ENCODE peak calls at places on chromosomes 11 and 22, in eight cellular contexts. G, F, K, D, P, N, Q and X are unnamed samples.

GRCh38 chr11:76368497-76368896 is 12.4 kb downstream of the THAP12 start:
- DNase-seq in G (no peak), F (no peak), K (no peak), D (no peak), P (no peak), N (no peak), Q (no peak), X (no peak)

GRCh38 chr11:5880329-5880728 is at the start of gene OR52E4:
- DNase-seq in G (no peak), F (no peak), K (no peak), D (no peak), P (no peak), N (no peak), Q (no peak), X (no peak)

GRCh38 chr22:43110444-43110926 is at the start of gene BIK:
- DNase-seq in G (peak), F (no peak), K (peak), D (peak), P (peak), N (peak), Q (peak), X (peak)

GRCh38 chr11:75576445-75577049 is 14.5 kb downstream of the SERPINH1 start:
- DNase-seq in G (no peak), F (no peak), K (peak), D (peak), P (peak), N (no peak), Q (no peak), X (no peak)

GRCh38 chr11:82465481-82465880 is 268.2 kb downstream of the FAM181B start:
- DNase-seq in G (no peak), F (no peak), K (no peak), D (peak), P (no peak), N (no peak), Q (no peak), X (peak)

GRCh38 chr11:1781593-1781975 is 17.9 kb upstream of the CTSD start:
- DNase-seq in G (no peak), F (no peak), K (no peak), D (no peak), P (no peak), N (no peak), Q (no peak), X (no peak)

GRCh38 chr22:19285831-19286230 is 5.7 kb downstream of the CLTCL1 start:
- DNase-seq in G (no peak), F (no peak), K (no peak), D (no peak), P (peak), N (no peak), Q (no peak), X (no peak)

GRCh38 chr11:104090767-104091166 is 54.3 kb downstream of the DDI1 start:
- DNase-seq in G (no peak), F (no peak), K (no peak), D (no peak), P (no peak), N (no peak), Q (no peak), X (no peak)

GRCh38 chr11:105046898-105047579 is 1.9 kb upstream of the CARD16 start:
- DNase-seq in G (peak), F (peak), K (peak), D (peak), P (peak), N (no peak), Q (no peak), X (peak)

GRCh38 chr11:32312865-32313403 is 122.4 kb downstream of the WT1 start:
- DNase-seq in G (no peak), F (no peak), K (peak), D (peak), P (peak), N (peak), Q (peak), X (peak)

GRCh38 chr11:95924414-95924760 is 480 bp upstream of the MTMR2 start:
- DNase-seq in G (no peak), F (no peak), K (peak), D (peak), P (peak), N (no peak), Q (no peak), X (no peak)

GRCh38 chr22:36156515-36157419 is 3.8 kb downstream of the APOL3 start:
- DNase-seq in G (peak), F (peak), K (peak), D (peak), P (peak), N (peak), Q (peak), X (peak)

GRCh38 chr22:42343551-42344081 is 73.2 kb upstream of the TCF20 start:
- DNase-seq in G (no peak), F (no peak), K (no peak), D (no peak), P (no peak), N (no peak), Q (peak), X (no peak)

GRCh38 chr22:30572840-30573593 is 1.4 kb downstream of the GAL3ST1 start:
- DNase-seq in G (no peak), F (no peak), K (no peak), D (no peak), P (no peak), N (no peak), Q (no peak), X (no peak)

GRCh38 chr11:95780544-95780943 is 9.0 kb downstream of the FAM76B start:
- DNase-seq in G (no peak), F (no peak), K (no peak), D (no peak), P (no peak), N (no peak), Q (no peak), X (no peak)

GRCh38 chr11:10564692-10565318 is 3.7 kb downstream of the LYVE1 start:
- DNase-seq in G (no peak), F (no peak), K (peak), D (peak), P (peak), N (no peak), Q (no peak), X (peak)

GRCh38 chr22:34055525-34056200 is 135.4 kb upstream of the LARGE1 start:
- DNase-seq in G (no peak), F (no peak), K (no peak), D (no peak), P (peak), N (no peak), Q (peak), X (peak)

GRCh38 chr11:16604784-16605439 is 133.5 kb upstream of the C11orf58 start:
- DNase-seq in G (no peak), F (no peak), K (peak), D (no peak), P (peak), N (peak), Q (peak), X (peak)

GRCh38 chr22:23192133-23192532 is 11.8 kb downstream of the BCR start:
- DNase-seq in G (no peak), F (no peak), K (no peak), D (no peak), P (no peak), N (no peak), Q (no peak), X (peak)

GRCh38 chr11:92222701-92223100 is 1.9 kb upstream of the FAT3 start:
- DNase-seq in G (no peak), F (no peak), K (no peak), D (no peak), P (no peak), N (no peak), Q (no peak), X (no peak)

GRCh38 chr11:65891180-65892136 is 985 bp downstream of the CCDC85B start:
- DNase-seq in G (no peak), F (no peak), K (peak), D (peak), P (peak), N (peak), Q (peak), X (no peak)

GRCh38 chr11:58739725-58740430 is 8.1 kb upstream of the GLYAT start:
- DNase-seq in G (no peak), F (no peak), K (no peak), D (no peak), P (peak), N (no peak), Q (no peak), X (no peak)

GRCh38 chr11:79536155-79536917 is 95.5 kb upstream of the TENM4 start:
- DNase-seq in G (no peak), F (no peak), K (no peak), D (no peak), P (no peak), N (no peak), Q (no peak), X (peak)

GRCh38 chr11:124919836-124920755 is 1.0 kb downstream of the HEPN1 start:
- DNase-seq in G (no peak), F (no peak), K (no peak), D (no peak), P (no peak), N (no peak), Q (no peak), X (no peak)

GRCh38 chr22:34722901-34723300 is 343.1 kb upstream of the ISX start:
- DNase-seq in G (no peak), F (no peak), K (no peak), D (no peak), P (no peak), N (no peak), Q (no peak), X (no peak)

GRCh38 chr11:28833670-28834069 is 725.5 kb downstream of the METTL15 start:
- DNase-seq in G (no peak), F (peak), K (peak), D (peak), P (peak), N (no peak), Q (no peak), X (peak)

GRCh38 chr22:21815357-21815756 is 52.1 kb downstream of the MAPK1 start:
- DNase-seq in G (no peak), F (no peak), K (no peak), D (no peak), P (no peak), N (no peak), Q (no peak), X (no peak)

GRCh38 chr11:111305403-111305802 is 7.1 kb downstream of the POU2AF3 start:
- DNase-seq in G (no peak), F (no peak), K (no peak), D (no peak), P (no peak), N (no peak), Q (no peak), X (no peak)

GRCh38 chr22:37225481-37225880 is 13.2 kb upstream of the SSTR3 start:
- DNase-seq in G (no peak), F (no peak), K (no peak), D (no peak), P (no peak), N (no peak), Q (no peak), X (no peak)

GRCh38 chr22:24069721-24070120 is 58.6 kb downstream of the CABIN1 start:
- DNase-seq in G (no peak), F (no peak), K (no peak), D (no peak), P (no peak), N (no peak), Q (no peak), X (no peak)

GRCh38 chr11:66856496-66857233 is at the start of gene LRFN4:
- DNase-seq in G (no peak), F (no peak), K (no peak), D (no peak), P (no peak), N (peak), Q (peak), X (peak)

GRCh38 chr22:39230261-39231196 is 14.3 kb downstream of the PDGFB start:
- DNase-seq in G (no peak), F (no peak), K (no peak), D (no peak), P (no peak), N (no peak), Q (no peak), X (no peak)
- H3K4me3 ChIP-seq in G (no peak), F (no peak), K (no peak), D (no peak), P (no peak), N (no peak), Q (no peak), X (no peak)

GRCh38 chr11:7599209-7599608 is 74.1 kb downstream of the CYB5R2 start:
- DNase-seq in G (no peak), F (no peak), K (no peak), D (no peak), P (no peak), N (no peak), Q (no peak), X (no peak)

GRCh38 chr11:7595016-7595869 is 78.1 kb downstream of the CYB5R2 start:
- DNase-seq in G (no peak), F (no peak), K (no peak), D (peak), P (no peak), N (no peak), Q (no peak), X (peak)

GRCh38 chr11:7595951-7596350 is 77.3 kb downstream of the CYB5R2 start:
- DNase-seq in G (no peak), F (no peak), K (no peak), D (no peak), P (no peak), N (no peak), Q (no peak), X (no peak)

GRCh38 chr11:7597620-7598019 is 75.7 kb downstream of the CYB5R2 start:
- DNase-seq in G (peak), F (no peak), K (no peak), D (no peak), P (no peak), N (no peak), Q (no peak), X (peak)

DNA sequence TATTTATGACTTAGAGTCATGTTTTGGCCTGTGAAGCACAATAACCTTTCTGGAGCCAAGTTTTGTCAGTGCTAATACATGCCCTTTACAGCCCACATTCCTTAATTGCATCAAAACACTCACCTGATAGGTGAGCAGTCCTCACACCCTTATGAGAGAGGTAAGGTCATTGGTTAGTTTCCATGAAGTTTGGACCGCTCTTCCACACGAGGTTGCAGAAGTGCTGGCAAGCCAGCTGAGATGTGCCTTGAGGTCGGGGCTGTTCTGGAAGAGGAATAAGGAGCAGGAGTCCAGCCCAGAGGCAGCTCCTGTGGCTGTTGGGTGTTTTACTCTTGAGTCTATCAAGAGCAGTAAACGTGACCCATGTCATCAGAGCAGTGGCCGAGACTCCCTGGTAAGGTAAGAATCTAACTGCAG is 76.3 kb downstream of the CYB5R2 start:
- DNase-seq in G (peak), F (no peak), K (no peak), D (no peak), P (no peak), N (no peak), Q (no peak), X (peak)
- H3K4me3 ChIP-seq in G (no peak), F (no peak), K (no peak), D (no peak), P (no peak), N (no peak), Q (no peak), X (peak)

GRCh38 chr11:101748572-101748971 is 164.8 kb upstream of the TRPC6 start:
- DNase-seq in G (no peak), F (no peak), K (no peak), D (no peak), P (no peak), N (no peak), Q (no peak), X (no peak)
- H3K4me3 ChIP-seq in G (no peak), F (no peak), K (no peak), D (no peak), P (no peak), N (no peak), Q (no peak), X (no peak)

DNA sequence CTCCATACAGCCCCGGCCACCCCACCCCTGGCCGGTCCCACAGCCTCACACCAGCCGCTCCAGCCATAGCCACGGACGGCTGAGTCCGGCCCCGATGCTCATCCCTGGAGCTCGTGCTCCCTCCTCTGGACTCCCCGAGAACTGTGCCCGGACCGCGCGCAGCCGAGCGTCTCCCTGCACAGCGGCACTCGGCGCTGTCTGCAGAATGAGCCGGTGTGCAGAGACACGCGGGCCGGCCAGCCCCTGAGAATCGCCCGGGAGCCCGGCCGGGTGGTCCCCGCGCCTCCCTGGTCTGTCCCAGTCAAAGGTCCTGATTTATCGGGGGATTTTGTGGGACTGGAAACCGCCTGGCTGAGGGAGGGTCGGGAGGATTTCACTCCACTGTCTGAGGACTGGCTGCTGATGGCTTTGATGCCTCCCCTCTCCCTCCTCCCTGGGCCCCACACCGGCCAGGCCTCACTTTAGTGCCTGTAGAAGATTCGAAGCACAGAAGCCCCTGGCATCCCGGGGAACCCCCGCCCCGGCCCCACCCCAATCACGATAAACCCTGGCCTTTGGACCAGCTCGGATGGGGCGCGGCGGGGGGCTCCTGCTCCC is 102.7 kb downstream of the BRD1 start:
- DNase-seq in G (peak), F (no peak), K (peak), D (peak), P (peak), N (peak), Q (peak), X (peak)
- H3K4me3 ChIP-seq in G (peak), F (no peak), K (no peak), D (no peak), P (no peak), N (peak), Q (peak), X (no peak)

DNA sequence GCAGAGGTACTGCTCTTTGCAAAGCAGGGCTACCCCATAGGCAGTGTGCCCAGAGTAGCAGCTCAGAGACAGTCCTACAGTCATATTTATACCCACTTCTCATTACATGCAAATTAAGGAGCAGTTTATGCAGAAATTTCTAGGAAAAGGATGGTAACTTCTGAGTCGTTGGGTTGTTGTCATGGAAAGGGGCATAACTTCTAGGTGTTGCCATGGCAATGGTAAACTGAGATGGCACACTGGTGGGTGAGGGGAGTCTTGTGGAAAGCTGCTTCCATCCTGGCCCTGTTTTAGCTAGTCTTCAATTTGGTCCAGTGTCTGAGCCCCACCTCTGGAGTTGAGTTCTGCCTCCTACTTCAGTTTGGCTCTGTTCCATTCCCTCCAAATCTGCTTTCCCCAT is 77.4 kb downstream of the MN1 start:
- DNase-seq in G (no peak), F (no peak), K (peak), D (no peak), P (no peak), N (no peak), Q (no peak), X (no peak)
- H3K4me3 ChIP-seq in G (no peak), F (no peak), K (no peak), D (no peak), P (no peak), N (no peak), Q (no peak), X (no peak)

DNA sequence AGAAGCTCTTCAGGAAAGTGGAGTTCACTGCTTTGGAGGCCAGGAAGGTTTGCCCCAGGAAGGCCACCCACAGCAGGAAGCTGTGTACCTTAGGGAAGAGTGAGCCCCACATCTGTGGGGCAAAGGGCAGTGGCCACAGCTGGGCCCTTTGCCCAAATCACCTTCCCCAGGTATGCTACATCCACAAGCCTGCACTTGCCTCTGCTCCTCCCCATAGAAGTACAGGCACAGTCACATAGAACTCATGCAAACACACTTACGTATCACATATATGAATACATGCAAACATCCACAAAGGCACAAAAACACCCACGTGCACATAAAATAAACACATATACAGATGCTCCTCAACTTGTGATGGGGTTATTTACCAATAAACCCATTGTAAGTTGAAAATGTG is 2.1 kb downstream of the TRIM29 start:
- DNase-seq in G (peak), F (no peak), K (no peak), D (no peak), P (no peak), N (no peak), Q (no peak), X (peak)
- H3K4me3 ChIP-seq in G (peak), F (no peak), K (no peak), D (no peak), P (no peak), N (no peak), Q (peak), X (peak)